ENCODE peak calls at places on chromosomes 16 and 17, in six cellular contexts. Y is ELR, X is psoas muscle, Q is EL, H is osteocyte, J is stromal cell of bone marrow. A is an unnamed sample.

GRCh38 chr17:57623620-57624019 is 121.5 kb downstream of the CCDC182 start:
- DNase-seq in X (no peak), H (no peak), J (no peak), Q (no peak), Y (no peak), A (no peak)

GRCh38 chr16:89476811-89477261 is 13.5 kb downstream of the ANKRD11 start:
- DNase-seq in H (no peak), X (no peak), Q (no peak), J (no peak), Y (no peak), A (no peak)

GRCh38 chr17:57091186-57091618 is 6.2 kb downstream of the AKAP1 start:
- DNase-seq in Q (no peak), Y (no peak), H (no peak), X (peak), J (no peak), A (no peak)

GRCh38 chr16:1146409-1146808 is 6.5 kb upstream of the CACNA1H start:
- DNase-seq in Q (no peak), Y (no peak), X (no peak), H (no peak), J (no peak), A (no peak)

GRCh38 chr17:53092072-53092471 is 730.7 kb upstream of the KIF2B start:
- DNase-seq in Y (no peak), H (no peak), J (no peak), Q (no peak), X (no peak), A (no peak)

GRCh38 chr16:66154801-66155200 is 211.7 kb upstream of the CDH5 start:
- DNase-seq in J (peak), H (no peak), X (no peak), Q (no peak), Y (no peak), A (no peak)

GRCh38 chr17:40659909-40660308 is 5.1 kb downstream of the KRT222 start:
- DNase-seq in Q (no peak), X (no peak), Y (no peak), H (no peak), J (no peak), A (no peak)

GRCh38 chr16:4679854-4680636 is 13.3 kb upstream of the NUDT16L1 start:
- DNase-seq in Q (no peak), H (no peak), Y (no peak), J (peak), X (peak), A (no peak)

GRCh38 chr16:87127766-87128147 is 189.4 kb downstream of the C16orf95 start:
- DNase-seq in Q (no peak), H (no peak), X (no peak), J (no peak), Y (no peak), A (no peak)

GRCh38 chr16:65136656-65137055 is 14.8 kb upstream of the CDH11 start:
- DNase-seq in Y (no peak), Q (no peak), J (no peak), X (no peak), H (no peak), A (no peak)

GRCh38 chr17:33127706-33128105 is 136.1 kb downstream of the SPACA3 start:
- DNase-seq in X (no peak), J (no peak), Q (no peak), Y (no peak), H (no peak), A (no peak)

GRCh38 chr16:24753437-24753836 is 24.0 kb downstream of the TNRC6A start:
- DNase-seq in Y (peak), H (no peak), J (no peak), X (no peak), Q (no peak), A (no peak)

GRCh38 chr17:8939496-8940334 is 25.8 kb downstream of the PIK3R5 start:
- DNase-seq in Y (no peak), X (no peak), Q (no peak), H (no peak), J (no peak), A (no peak)

GRCh38 chr17:17751489-17751995 is 70.3 kb downstream of the RAI1 start:
- DNase-seq in X (no peak), Y (no peak), H (no peak), Q (peak), J (no peak), A (no peak)

GRCh38 chr17:4417129-4417667 is 16.5 kb upstream of the SPNS3 start:
- DNase-seq in H (no peak), J (no peak), Q (no peak), Y (no peak), X (no peak), A (no peak)

GRCh38 chr17:65102235-65102634 is 34.9 kb upstream of the RGS9 start:
- DNase-seq in Y (no peak), Q (no peak), J (no peak), X (no peak), H (no peak), A (no peak)

GRCh38 chr17:82887255-82888164 is 47.7 kb upstream of the ZNF750 start:
- DNase-seq in J (no peak), X (no peak), Q (no peak), Y (peak), H (no peak), A (no peak)

GRCh38 chr17:68184816-68185436 is 62.9 kb upstream of the AMZ2 start:
- DNase-seq in Q (no peak), X (no peak), J (no peak), Y (no peak), H (peak), A (no peak)

GRCh38 chr16:28087140-28087660 is 23.7 kb upstream of the GSG1L start:
- DNase-seq in H (no peak), X (no peak), J (no peak), Y (no peak), Q (no peak), A (no peak)

GRCh38 chr17:1644493-1645206 is 882 bp downstream of the SCARF1 start:
- DNase-seq in Y (peak), X (no peak), H (no peak), Q (peak), J (no peak), A (peak)

GRCh38 chr16:4293822-4294457 is 21.1 kb upstream of the TFAP4 start:
- DNase-seq in Y (peak), H (peak), J (no peak), X (peak), Q (peak), A (no peak)

GRCh38 chr16:8931864-8932263 is 31.8 kb downstream of the USP7 start:
- DNase-seq in X (peak), Q (peak), H (no peak), J (peak), Y (peak), A (no peak)

A was measured in SW 1271.